ENCODE peak calls at places on chromosomes 2 and 18, in nine cellular contexts. E is neural progenitor cell, I is progenitor cell of endocrine pancreas, B is transverse colon, P is A549, G is natural killer cell, T is GM23338, V is fibroblast of pulmonary artery, F is kidney. D is an unnamed sample.
A peak's percentile ranks its signal among the peaks of the same experiment; 100 is the strongest.

GRCh38 chr2:238277695-238278094 is 10.7 kb downstream of the PER2 start:
- DNase-seq in E (peak; percentile 66), G (no peak), F (peak; percentile 78), I (no peak), B (no peak), T (peak; percentile 88), P (no peak), V (no peak), D (no peak)

GRCh38 chr2:219446101-219446504 is 11.5 kb downstream of the SPEG start:
- DNase-seq in E (peak; percentile 67), V (peak; percentile 72), P (no peak), G (no peak), F (no peak), B (no peak), I (no peak), T (peak; percentile 70), D (no peak)

GRCh38 chr2:2103320-2103719 is 227.8 kb downstream of the MYT1L start:
- DNase-seq in E (no peak), I (no peak), B (no peak), V (no peak), T (no peak), F (peak; percentile 52), P (no peak), G (no peak), D (no peak)

GRCh38 chr18:37429768-37430167 is 135.8 kb downstream of the CELF4 start:
- DNase-seq in P (no peak), F (no peak), V (no peak), E (no peak), T (peak; percentile 46), G (no peak), I (no peak), B (no peak), D (no peak)

GRCh38 chr2:42047488-42048317 is at the start of gene PKDCC:
- DNase-seq in I (peak; percentile 73), T (peak; percentile 86), B (peak; percentile 85), E (peak; percentile 95), F (peak; percentile 96), V (peak; percentile 86), P (peak; percentile 91), G (peak; percentile 23), D (peak; percentile 31)

GRCh38 chr2:10912076-10912731 is 470 bp downstream of the KCNF1 start:
- DNase-seq in G (no peak), V (no peak), E (peak; percentile 35), B (no peak), F (no peak), P (no peak), T (peak; percentile 37), I (no peak), D (no peak)

GRCh38 chr18:63378919-63379638 is 12.1 kb upstream of the KDSR start:
- DNase-seq in P (no peak), E (no peak), B (no peak), I (no peak), G (no peak), F (no peak), V (peak; percentile 20), T (peak; percentile 5), D (no peak)

GRCh38 chr2:593354-594026 is 83.7 kb downstream of the TMEM18 start:
- DNase-seq in F (no peak), G (no peak), I (no peak), E (no peak), T (no peak), B (no peak), V (no peak), P (no peak), D (no peak)

GRCh38 chr2:71250945-71251344 is 24.0 kb upstream of the PAIP2B start:
- DNase-seq in V (no peak), I (no peak), F (no peak), B (no peak), T (peak; percentile 42), P (no peak), G (no peak), E (no peak), D (no peak)
- TF ChIP-seq CTCF in V (no peak), I (no peak), F (no peak), B (no peak), T (no peak), P (no peak), G (no peak), E (no peak), D (no peak)

GRCh38 chr2:7084601-7085000 is 167.4 kb downstream of the RNF144A start:
- DNase-seq in I (no peak), E (no peak), P (no peak), F (no peak), G (no peak), B (no peak), T (no peak), V (no peak), D (no peak)
- TF ChIP-seq CTCF in I (no peak), E (no peak), P (no peak), F (no peak), G (no peak), B (no peak), T (no peak), V (no peak), D (no peak)

GRCh38 chr2:165902929-165903328 is 50.6 kb downstream of the TTC21B start:
- DNase-seq in G (no peak), F (no peak), B (no peak), P (no peak), E (no peak), T (no peak), V (peak; percentile 38), I (no peak), D (no peak)
- TF ChIP-seq CTCF in G (peak; percentile 21), F (no peak), B (no peak), P (no peak), E (no peak), T (no peak), V (peak; percentile 15), I (no peak), D (no peak)

DNA sequence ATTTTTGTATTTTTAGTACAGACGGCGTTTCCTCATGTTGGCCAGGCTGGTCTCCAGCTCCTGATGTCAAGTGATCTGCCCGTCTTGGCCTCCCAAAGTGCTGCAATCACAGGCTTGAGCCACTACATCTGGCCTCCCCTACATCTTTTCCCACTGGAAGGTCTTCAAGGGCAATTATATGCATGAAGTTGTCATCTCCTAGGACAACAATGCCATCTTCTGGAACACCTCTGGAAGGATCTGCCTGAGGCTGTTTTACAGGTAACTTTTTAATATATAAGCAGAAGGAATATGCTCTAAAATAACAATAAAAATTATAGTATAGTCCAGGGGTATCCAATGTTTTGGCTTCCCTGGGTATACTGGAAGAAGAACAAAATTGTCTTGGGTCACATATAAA is 321.4 kb downstream of the AFF3 start:
- DNase-seq in P (no peak), T (no peak), V (no peak), I (no peak), B (no peak), F (no peak), E (no peak), G (no peak), D (no peak)
- TF ChIP-seq CTCF in P (no peak), T (no peak), V (no peak), I (no peak), B (no peak), F (no peak), E (no peak), G (no peak), D (no peak)

DNA sequence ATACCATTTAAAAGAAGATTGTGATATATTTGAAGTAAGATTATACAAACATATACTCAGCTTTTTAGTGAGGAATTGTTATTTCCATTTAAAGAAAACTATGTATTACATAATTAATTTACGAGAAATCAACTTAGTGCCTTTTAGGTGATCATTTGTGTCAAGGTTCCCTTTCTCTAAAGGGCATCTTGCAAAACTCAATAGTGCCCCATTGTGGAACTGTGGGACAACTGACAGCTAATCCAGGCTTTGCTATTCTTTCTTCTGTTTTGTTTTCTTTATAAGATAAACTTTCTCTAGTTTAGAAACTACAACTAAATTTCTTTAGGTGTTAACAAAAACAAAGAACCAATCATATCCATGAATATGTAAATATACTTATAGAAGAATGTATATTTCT is 24.3 kb upstream of the VIT start:
- DNase-seq in P (no peak), I (no peak), E (peak; percentile 62), B (no peak), V (peak; percentile 69), G (no peak), T (peak; percentile 69), F (no peak), D (no peak)
- TF ChIP-seq CTCF in P (peak; percentile 89), I (peak; percentile 63), E (peak; percentile 71), B (no peak), V (peak; percentile 73), G (no peak), T (peak; percentile 81), F (no peak), D (no peak)

GRCh38 chr18:71426441-71426840 is 1117.7 kb downstream of the CBLN2 start:
- DNase-seq in T (no peak), B (no peak), I (no peak), F (no peak), P (no peak), G (no peak), V (no peak), E (no peak), D (no peak)
- TF ChIP-seq CTCF in T (no peak), B (no peak), I (peak; percentile 35), F (no peak), P (no peak), G (no peak), V (no peak), E (no peak), D (no peak)

GRCh38 chr2:158457092-158457825 is 507 bp downstream of the PKP4 start:
- DNase-seq in G (peak; percentile 40), E (peak; percentile 82), I (peak; percentile 53), V (peak; percentile 65), B (peak; percentile 63), T (peak; percentile 63), F (peak; percentile 89), P (peak; percentile 15), D (peak; percentile 56)
- TF ChIP-seq CTCF in G (no peak), E (no peak), I (no peak), V (no peak), B (no peak), T (no peak), F (no peak), P (no peak), D (no peak)

DNA sequence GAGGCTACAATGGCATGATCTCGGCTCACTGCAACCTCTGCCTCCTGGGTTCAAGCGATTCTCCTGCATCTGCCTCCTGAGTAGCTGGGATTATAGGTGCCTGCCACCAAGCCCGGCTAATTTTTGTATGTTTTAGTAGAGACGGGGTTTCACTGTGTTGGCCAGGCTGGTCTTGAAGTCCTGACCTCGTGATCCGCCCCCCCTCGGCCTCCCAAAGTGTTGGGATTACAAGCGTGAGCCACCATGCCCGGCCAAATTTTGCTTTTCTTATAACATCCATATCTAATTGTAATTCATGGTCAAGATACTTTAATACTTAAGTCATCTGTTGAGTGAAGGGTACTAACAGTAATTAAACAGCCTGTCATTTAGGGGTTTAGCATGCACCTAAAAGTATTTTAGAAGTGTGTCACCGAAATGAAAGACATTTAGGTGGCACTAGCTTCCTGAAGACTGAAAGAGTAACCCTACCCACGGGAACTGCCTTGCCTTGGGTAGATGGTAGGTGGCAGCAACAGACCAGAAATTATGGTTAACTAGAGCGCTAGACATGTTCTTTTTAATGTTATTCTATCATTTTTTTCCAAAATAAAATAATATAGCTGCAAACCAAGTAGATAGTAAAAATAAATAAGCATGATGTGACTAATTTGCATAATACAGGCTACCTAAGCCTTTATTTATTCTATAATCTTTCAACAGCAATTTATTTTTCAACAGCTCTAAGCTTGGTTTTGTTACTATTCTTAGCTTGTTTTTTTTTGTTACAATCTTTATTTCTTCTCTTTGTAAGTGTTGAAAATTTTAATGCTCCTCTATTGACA is 8.6 kb upstream of the ACYP2 start:
- DNase-seq in I (no peak), T (peak; percentile 76), V (peak; percentile 71), G (no peak), E (peak; percentile 67), B (peak; percentile 36), F (no peak), P (peak; percentile 51), D (no peak)
- TF ChIP-seq CTCF in I (peak; percentile 74), T (peak; percentile 84), V (peak; percentile 85), G (peak; percentile 61), E (peak; percentile 82), B (peak; percentile 60), F (peak; percentile 72), P (peak; percentile 94), D (peak; percentile 45)

D was measured in activated B cell treated with CpG ODN at 0.5 μM for 24 hours.